ENCODE peak calls at places on chromosomes 7 and 10, in five cellular contexts. E is lower lobe of right lung, F is thoracic aorta, X is Karpas-422, J is HCT116. V is an unnamed sample. For H3K4me1, the result is how much of the 10 kb centered on the place peaks cover.

GRCh38 chr7:100880645-100881044 is 5.7 kb downstream of the SRRT start:
- DNase-seq in E (no peak), F (no peak), X (no peak), J (no peak), V (peak)

GRCh38 chr7:23012797-23013714 is 874 bp downstream of the HYCC1 start:
- DNase-seq in E (peak), F (no peak), X (no peak), J (no peak), V (peak)

GRCh38 chr10:125691160-125691981 is 8.4 kb upstream of the TEX36 start:
- DNase-seq in E (no peak), F (no peak), X (no peak), J (no peak), V (no peak)

GRCh38 chr7:30700941-30701340 is 18.7 kb upstream of the CRHR2 start:
- DNase-seq in E (no peak), F (no peak), X (no peak), J (no peak), V (no peak)

GRCh38 chr7:32476816-32477648 is 13.1 kb downstream of the LSM5 start:
- DNase-seq in E (no peak), F (no peak), X (no peak), J (no peak), V (no peak)

GRCh38 chr7:42029405-42029804 is 207.6 kb downstream of the GLI3 start:
- DNase-seq in E (no peak), F (no peak), X (no peak), J (no peak), V (no peak)

GRCh38 chr10:3043512-3044368 is 23.6 kb upstream of the PFKP start:
- DNase-seq in E (peak), F (no peak), X (peak), J (peak), V (peak)

GRCh38 chr7:48280100-48280499 is 108.8 kb downstream of the ABCA13 start:
- DNase-seq in E (no peak), F (no peak), X (no peak), J (no peak), V (no peak)

GRCh38 chr7:40382145-40382544 is 247.3 kb downstream of the SUGCT start:
- DNase-seq in E (no peak), F (no peak), X (no peak), J (no peak), V (no peak)

GRCh38 chr7:94513565-94513860 is 3.9 kb downstream of the CASD1 start:
- DNase-seq in E (no peak), F (no peak), X (peak), J (no peak), V (no peak)

GRCh38 chr7:94510582-94511456 is 1.2 kb downstream of the CASD1 start:
- DNase-seq in E (peak), F (no peak), X (peak), J (no peak), V (no peak)

GRCh38 chr7:94512735-94513564 is 3.3 kb downstream of the CASD1 start:
- DNase-seq in E (no peak), F (no peak), X (no peak), J (no peak), V (no peak)

GRCh38 chr7:94509879-94510581 is 421 bp downstream of the CASD1 start:
- DNase-seq in E (peak), F (no peak), X (peak), J (no peak), V (peak)

DNA sequence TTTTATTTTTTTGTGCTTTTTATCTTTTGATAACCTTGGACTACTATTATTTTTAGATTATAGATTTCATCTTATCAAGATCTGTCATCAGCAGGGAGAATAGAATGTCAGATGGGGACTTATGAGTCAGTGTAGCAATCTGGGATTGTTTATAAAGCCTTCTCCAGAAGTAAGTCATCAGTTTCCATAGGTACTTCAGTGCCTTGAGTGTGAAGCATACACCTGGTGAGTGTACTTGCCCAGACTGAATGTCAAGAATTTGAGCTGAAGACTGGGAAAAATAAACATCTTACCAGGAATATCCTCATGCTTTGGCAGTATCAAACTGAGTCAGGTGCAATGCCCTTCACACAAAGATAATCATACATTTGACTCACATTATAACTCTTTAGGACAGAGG is 2.2 kb downstream of the CASD1 start:
- DNase-seq in E (no peak), F (no peak), X (no peak), J (no peak), V (no peak)
- H3K4me1 ChIP-seq in E (under half), F (under half), X (half or more), J (under half), V (under half)

DNA sequence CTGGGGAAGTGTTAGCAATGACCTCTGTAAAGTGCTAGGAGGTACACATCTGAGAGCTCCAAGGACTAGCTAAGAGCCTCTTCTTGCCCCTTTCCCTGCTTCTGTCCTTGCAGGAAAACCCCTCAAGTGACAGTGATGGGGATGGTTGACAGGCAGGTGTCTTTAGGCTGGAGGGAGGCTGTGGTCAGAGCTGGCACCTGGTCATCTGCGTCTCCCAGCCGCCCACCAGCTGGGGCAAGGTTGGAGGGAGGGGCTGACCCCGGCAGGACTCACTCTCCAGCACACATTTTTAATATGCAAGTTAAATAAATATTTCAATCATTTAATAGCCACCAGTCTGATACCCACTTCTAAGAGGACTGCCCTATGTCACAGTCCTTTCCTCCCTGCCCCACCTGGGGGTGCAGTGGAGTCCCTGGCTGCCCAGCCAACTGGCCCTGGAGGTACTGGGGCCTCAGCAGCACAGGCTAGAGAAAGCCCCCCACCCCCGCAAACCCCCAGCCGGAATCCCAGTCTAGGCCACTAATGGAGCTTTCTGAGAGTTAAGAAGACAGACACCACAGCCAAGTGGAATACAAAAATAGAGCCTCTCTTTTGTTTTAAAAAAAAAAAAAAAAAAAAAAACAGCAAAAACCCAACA is 6.3 kb downstream of the FGF8 start:
- DNase-seq in E (no peak), F (no peak), X (no peak), J (no peak), V (no peak)
- H3K4me1 ChIP-seq in E (under half), F (under half), X (under half), J (under half), V (under half)

DNA sequence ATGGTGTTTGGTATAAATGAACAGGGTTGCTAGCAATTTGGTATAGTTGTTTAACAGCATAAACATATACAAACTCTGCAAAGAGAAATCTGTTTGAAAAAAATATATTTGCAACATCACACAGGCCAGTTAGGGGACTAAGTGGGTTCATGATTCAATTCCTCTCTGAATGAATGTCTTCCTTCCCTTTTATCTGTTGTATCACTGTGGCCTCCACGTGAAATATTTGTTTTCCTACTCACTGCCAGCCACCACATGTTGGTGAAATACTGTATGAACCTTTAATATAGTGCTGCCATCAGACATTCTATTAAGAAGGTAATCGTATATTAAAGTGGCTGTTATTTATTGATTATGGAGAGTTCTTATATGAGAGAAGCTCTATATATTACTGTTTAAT is 157.0 kb downstream of the ARID5B start:
- DNase-seq in E (no peak), F (no peak), X (no peak), J (no peak), V (no peak)
- H3K4me1 ChIP-seq in E (half or more), F (half or more), X (under half), J (under half), V (under half)

GRCh38 chr7:92790987-92791386 is 45.4 kb downstream of the CDK6 start:
- DNase-seq in E (no peak), F (no peak), X (no peak), J (no peak), V (no peak)

GRCh38 chr7:92797284-92797683 is 39.1 kb downstream of the CDK6 start:
- DNase-seq in E (no peak), F (no peak), X (no peak), J (no peak), V (no peak)

GRCh38 chr7:92794386-92794785 is 42.0 kb downstream of the CDK6 start:
- DNase-seq in E (no peak), F (no peak), X (no peak), J (no peak), V (no peak)

GRCh38 chr7:92794846-92795245 is 41.5 kb downstream of the CDK6 start:
- DNase-seq in E (no peak), F (no peak), X (no peak), J (no peak), V (no peak)

DNA sequence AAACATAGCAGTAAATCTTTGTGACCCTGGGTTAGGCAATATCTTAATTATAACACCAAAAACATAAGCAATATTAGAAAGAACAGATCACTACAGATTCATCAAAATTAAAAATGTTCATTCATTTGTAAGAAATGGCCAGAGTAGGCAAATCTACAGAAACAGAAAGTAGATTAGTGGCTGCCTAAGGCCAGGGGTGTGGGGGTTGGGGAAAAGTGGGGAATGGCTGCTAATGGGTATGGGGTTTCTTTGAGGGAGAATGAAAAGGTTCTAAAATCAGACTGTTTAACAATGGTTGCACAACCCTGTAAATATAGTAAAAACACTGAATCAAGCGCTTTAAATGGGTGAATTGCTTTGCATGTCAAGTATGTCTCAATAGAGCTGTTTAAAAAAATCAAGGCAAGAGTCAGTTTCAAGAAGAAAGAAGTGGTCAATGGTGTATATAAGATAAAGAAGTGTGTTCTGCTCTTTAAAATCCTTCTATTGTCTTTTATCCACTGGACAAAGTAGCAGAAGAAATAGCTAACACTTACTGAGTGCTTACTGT is 42.6 kb downstream of the CDK6 start:
- DNase-seq in E (no peak), F (no peak), X (no peak), J (no peak), V (no peak)
- H3K4me1 ChIP-seq in E (under half), F (under half), X (under half), J (under half), V (under half)

DNA sequence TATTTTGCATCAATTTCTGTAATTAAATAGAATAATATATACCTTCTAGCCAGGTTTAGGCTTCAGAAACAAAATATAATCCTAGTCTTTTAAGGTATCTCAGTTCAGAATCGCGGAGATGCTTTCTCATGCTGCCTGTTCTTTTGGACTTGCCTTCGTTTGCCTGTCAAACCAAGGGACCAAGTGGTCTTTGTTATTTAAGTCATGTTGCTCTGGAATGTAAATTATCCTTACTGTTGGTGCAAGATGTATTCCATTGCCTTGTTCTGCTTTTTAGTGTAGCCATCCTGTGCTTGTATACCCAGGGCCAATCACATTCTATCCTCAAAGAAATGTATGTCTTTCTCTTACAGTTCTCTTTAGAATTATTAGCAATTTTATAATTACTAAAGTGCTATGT is 1.1 kb upstream of the GIMAP4 start:
- DNase-seq in E (no peak), F (no peak), X (no peak), J (no peak), V (no peak)
- H3K4me1 ChIP-seq in E (under half), F (under half), X (under half), J (under half), V (under half)

DNA sequence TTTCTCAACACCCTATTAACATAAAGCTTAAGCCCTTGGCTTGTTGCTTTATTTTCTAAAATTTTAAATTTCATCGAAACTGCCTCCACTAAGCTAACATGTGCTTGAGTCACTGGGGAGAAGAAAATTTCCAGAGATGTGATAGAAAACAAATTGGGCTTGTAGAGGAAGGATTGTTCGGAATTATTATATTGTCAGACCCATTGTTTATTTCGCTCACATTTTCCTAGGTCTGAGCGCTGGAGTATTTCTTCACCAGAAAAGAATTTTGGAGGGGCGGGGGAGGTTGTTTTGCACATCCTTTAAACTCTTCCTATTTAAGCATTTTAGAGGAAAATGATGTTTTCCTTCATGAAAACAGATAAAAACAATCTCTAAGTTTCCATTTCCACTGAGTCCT is 29.1 kb downstream of the CELF2 start:
- DNase-seq in E (no peak), F (no peak), X (no peak), J (no peak), V (no peak)
- H3K4me1 ChIP-seq in E (under half), F (half or more), X (under half), J (under half), V (under half)

GRCh38 chr7:44275829-44276570 is 49.4 kb downstream of the CAMK2B start:
- DNase-seq in E (peak), F (no peak), X (no peak), J (no peak), V (no peak)
- H3K4me1 ChIP-seq in E (under half), F (under half), X (under half), J (under half), V (under half)

DNA sequence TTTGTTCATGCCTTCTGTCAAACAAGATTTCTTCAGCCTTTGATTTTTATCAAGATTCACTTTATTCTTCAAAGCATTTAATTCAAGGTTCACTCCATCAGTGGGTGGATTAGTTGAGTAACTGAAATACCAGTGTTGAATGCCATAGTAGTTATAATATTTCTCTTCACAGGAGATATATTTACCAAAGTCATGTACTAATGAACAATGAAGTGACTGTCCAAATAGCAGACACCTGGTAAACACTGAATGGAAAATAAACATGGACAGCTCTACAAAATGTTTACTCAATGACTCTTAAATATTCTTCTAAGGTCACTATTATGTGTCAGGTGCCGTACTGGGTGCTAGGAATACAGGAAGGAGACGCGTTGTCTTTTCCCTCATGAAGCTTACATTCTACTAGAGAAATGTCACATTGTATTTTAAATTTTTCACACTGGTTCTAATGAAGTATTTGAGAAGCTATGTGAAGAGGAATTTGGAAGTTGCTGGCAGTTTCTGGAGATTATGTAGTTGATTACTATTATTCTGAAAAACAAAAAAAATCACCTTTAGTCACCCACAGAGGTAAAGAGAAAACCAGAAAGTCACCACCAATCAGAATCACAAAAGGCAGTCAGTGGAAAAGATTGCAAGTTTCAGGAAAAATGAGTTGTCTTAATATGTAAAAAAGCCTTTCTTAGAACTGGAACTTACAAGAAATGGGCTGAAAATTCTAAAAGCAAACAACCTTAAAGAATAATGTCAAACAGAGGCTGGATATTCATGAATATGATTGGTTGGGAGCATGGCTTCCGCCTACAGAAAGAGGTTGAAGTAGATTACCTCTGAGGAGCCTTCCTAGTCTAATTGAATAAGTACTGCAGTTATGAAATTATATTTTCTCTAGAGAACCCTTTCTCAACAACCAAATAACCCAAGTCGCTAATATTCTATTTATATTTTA is 84.5 kb downstream of the RTKN2 start:
- DNase-seq in E (no peak), F (no peak), X (no peak), J (no peak), V (no peak)
- H3K4me1 ChIP-seq in E (under half), F (under half), X (under half), J (under half), V (under half)

DNA sequence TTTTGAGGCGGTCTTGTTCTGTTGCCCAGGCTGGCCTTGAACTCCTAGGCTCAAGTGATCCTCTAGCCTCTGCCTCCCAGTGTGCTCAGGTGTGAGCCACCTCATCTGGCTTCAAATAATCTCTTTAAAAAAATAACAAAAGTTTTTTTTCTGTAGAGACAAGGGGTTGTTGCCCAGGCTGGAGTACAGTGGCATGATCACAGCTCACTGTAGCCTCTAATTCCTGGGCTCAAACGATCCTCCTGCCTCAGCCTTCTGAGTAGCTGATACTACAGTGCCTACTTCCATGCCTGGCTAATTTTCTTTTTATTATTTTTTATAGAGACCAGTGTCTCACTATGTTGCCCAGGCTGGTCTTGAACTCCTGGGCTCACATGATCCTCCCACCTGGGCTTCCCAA is 11.7 kb downstream of the FOXK1 start:
- DNase-seq in E (no peak), F (no peak), X (no peak), J (no peak), V (no peak)
- H3K4me1 ChIP-seq in E (half or more), F (half or more), X (under half), J (under half), V (under half)

V was measured in Peyer's patch.